ENCODE peak calls at places on chromosomes 11 and 22, in four cellular contexts. L is transverse colon, D is sigmoid colon, Y is GM12878. U is an unnamed sample.

GRCh38 chr11:2461253-2462091 is 16.7 kb downstream of the KCNQ1 start:
- DNase-seq in L (no peak), D (no peak), Y (no peak), U (no peak)

GRCh38 chr11:28400236-28401100 is 292.3 kb downstream of the METTL15 start:
- DNase-seq in L (no peak), D (no peak), Y (no peak), U (no peak)

GRCh38 chr11:60871378-60872061 is 4.2 kb downstream of the ZP1 start:
- DNase-seq in L (no peak), D (peak; percentile 60), Y (no peak), U (no peak)

GRCh38 chr22:36528795-36529718 is at the start of gene EIF3D:
- DNase-seq in L (peak; percentile 99), D (peak; percentile 99), Y (peak; percentile 99), U (peak; percentile 98)

GRCh38 chr11:27717801-27718229 is 17.6 kb upstream of the BDNF start:
- DNase-seq in L (no peak), D (no peak), Y (no peak), U (no peak)

GRCh38 chr22:48259991-48260670 is 1497.7 kb downstream of the TBC1D22A start:
- DNase-seq in L (no peak), D (no peak), Y (no peak), U (no peak)

GRCh38 chr11:77677138-77677537 is 39.5 kb upstream of the CLNS1A start:
- DNase-seq in L (no peak), D (no peak), Y (no peak), U (no peak)

GRCh38 chr11:71491531-71492329 is 35.3 kb upstream of the KRTAP5-7 start:
- DNase-seq in L (no peak), D (peak; percentile 53), Y (no peak), U (no peak)

GRCh38 chr11:27861706-27862430 is 161.6 kb upstream of the BDNF start:
- DNase-seq in L (no peak), D (no peak), Y (no peak), U (no peak)

GRCh38 chr22:36930041-36930935 is 16.9 kb downstream of the CSF2RB start:
- DNase-seq in L (peak; percentile 45), D (no peak), Y (no peak), U (no peak)

GRCh38 chr11:107203656-107204055 is 185.4 kb upstream of the GUCY1A2 start:
- DNase-seq in L (no peak), D (no peak), Y (no peak), U (no peak)

GRCh38 chr11:19286411-19286810 is 45.7 kb upstream of the E2F8 start:
- DNase-seq in L (no peak), D (no peak), Y (no peak), U (no peak)

GRCh38 chr11:79182794-79183193 is 258.0 kb downstream of the TENM4 start:
- DNase-seq in L (no peak), D (no peak), Y (no peak), U (no peak)

GRCh38 chr22:38872831-38873248 is 824 bp upstream of the CBX6 start:
- DNase-seq in L (peak; percentile 41), D (peak; percentile 89), Y (no peak), U (peak; percentile 36)

GRCh38 chr22:44363214-44363979 is 50.6 kb upstream of the SHISAL1 start:
- DNase-seq in L (peak; percentile 80), D (peak; percentile 97), Y (no peak), U (no peak)

GRCh38 chr11:71581826-71582225 is 849 bp downstream of the KRTAP5-11 start:
- DNase-seq in L (no peak), D (no peak), Y (no peak), U (no peak)

GRCh38 chr11:99229544-99229943 is 208.8 kb downstream of the CNTN5 start:
- DNase-seq in L (no peak), D (no peak), Y (no peak), U (no peak)

GRCh38 chr11:65419460-65419772 is 3.2 kb upstream of the NEAT1 start:
- DNase-seq in L (peak; percentile 30), D (peak; percentile 77), Y (no peak), U (no peak)

GRCh38 chr11:44304091-44305084 is 5.6 kb downstream of the ALX4 start:
- DNase-seq in L (no peak), D (no peak), Y (no peak), U (no peak)

GRCh38 chr11:28100665-28101064 is 7.3 kb downstream of the KIF18A start:
- DNase-seq in L (no peak), D (no peak), Y (no peak), U (no peak)

GRCh38 chr22:36220457-36220921 is 18.8 kb downstream of the APOL2 start:
- DNase-seq in L (no peak), D (peak; percentile 81), Y (no peak), U (peak; percentile 61)

GRCh38 chr11:134045799-134046635 is 22.9 kb upstream of the JAM3 start:
- DNase-seq in L (no peak), D (peak; percentile 83), Y (no peak), U (no peak)

GRCh38 chr11:8567597-8568198 is 26.3 kb downstream of the STK33 start:
- DNase-seq in L (no peak), D (no peak), Y (no peak), U (no peak)

GRCh38 chr11:114197799-114198500 is 98.2 kb upstream of the NNMT start:
- DNase-seq in L (peak; percentile 63), D (peak; percentile 97), Y (no peak), U (peak; percentile 88)

GRCh38 chr11:61294717-61295595 is at the start of gene VWCE:
- DNase-seq in L (peak; percentile 38), D (peak; percentile 70), Y (no peak), U (peak; percentile 26)

GRCh38 chr22:28864878-28865596 is 18.3 kb upstream of the ZNRF3 start:
- DNase-seq in L (no peak), D (no peak), Y (no peak), U (no peak)

GRCh38 chr22:37843746-37844089 is 416 bp downstream of the ANKRD54 start:
- DNase-seq in L (peak; percentile 59), D (peak; percentile 74), Y (no peak), U (peak; percentile 16)

GRCh38 chr22:39073941-39074340 is 3.1 kb upstream of the APOBEC3G start:
- DNase-seq in L (no peak), D (no peak), Y (no peak), U (no peak)

GRCh38 chr11:7892059-7892699 is 38.9 kb downstream of the OR10A6 start:
- DNase-seq in L (no peak), D (no peak), Y (no peak), U (no peak)

GRCh38 chr11:102761646-102762238 is 18.7 kb downstream of the MMP10 start:
- DNase-seq in L (no peak), D (no peak), Y (no peak), U (no peak)

DNA sequence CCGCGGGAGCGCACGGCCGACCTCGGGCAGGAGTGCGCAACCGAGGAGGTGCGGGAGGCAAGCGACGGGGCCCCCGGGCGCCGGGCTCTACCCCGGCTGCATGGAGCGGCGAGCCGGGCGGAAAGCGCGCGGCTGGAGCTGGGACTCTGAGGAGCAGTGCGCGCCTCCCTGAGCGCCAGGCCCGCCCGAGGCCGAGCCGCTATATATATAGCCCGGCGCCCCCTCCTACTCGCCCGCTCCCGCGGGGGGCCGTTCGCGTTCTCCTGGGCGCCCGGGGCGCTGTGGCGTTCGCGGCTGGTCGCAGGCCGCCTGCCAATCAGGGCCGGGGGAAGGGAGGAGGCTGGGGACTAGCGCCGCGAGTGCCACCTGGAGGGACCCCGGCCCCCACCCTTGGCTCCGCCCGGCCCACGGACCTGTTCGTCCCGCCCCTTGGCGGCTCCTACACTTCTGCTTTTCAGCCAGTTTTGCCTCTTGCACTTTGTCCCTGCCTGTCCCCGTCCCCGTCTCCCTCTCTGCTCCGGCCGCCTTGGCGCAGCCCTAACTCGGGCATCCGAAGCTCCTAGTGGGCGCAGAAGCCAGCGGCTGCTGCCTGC is at the start of gene FGF4:
- DNase-seq in L (no peak), D (no peak), Y (no peak), U (no peak)
- TF ChIP-seq POLR2AphosphoS5 in L (no peak), D (no peak), Y (no peak), U (no peak)

GRCh38 chr11:126293726-126294125 is 10.1 kb upstream of the DCPS start:
- DNase-seq in L (no peak), D (no peak), Y (no peak), U (no peak)
- TF ChIP-seq POLR2A in L (no peak), D (no peak), Y (no peak), U (no peak)

DNA sequence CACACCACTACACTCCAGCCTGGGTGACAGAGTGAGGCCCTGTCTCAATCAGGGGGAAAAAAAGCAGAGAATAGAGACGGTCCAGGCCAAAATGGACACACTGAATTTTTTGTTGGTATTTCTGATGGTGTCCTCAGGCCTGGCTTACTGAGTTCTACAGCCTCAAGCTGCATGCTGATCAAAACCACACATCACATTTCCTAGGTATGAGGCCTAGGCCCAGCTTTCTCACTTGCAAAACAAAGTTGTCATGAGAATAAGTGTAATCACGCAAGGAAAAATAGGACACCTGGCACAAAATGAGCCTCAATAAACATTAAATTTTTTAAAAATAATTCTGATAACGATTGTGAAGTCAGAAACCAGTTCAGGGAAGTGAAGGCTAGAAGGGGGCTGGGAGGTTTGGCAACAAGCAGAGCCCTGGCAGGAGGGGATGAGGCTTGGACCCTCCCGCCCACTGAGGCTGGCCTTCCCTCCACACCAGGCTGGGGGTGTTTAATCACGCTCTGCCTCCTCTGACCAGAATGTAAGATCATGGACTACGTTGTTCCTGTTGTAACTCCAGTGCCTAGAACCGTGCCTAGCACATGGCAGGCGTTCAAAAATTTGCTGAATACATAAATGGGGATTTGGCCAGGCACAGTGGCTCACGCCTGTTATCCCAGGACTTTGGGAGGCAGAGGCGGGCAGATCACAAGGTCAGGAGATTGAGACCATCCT is 18.1 kb downstream of the PACSIN2 start:
- DNase-seq in L (no peak), D (peak; percentile 73), Y (no peak), U (no peak)
- H3K4me1 ChIP-seq in L (peaks cover 39% of the 10 kb centered on the region), D (peaks cover 84% of the 10 kb centered on the region), Y (peaks cover 73% of the 10 kb centered on the region), U (peaks cover 34% of the 10 kb centered on the region)

GRCh38 chr11:118658372-118659313 is 20.8 kb downstream of the TREH start:
- DNase-seq in L (no peak), D (no peak), Y (no peak), U (no peak)
- TF ChIP-seq POLR2AphosphoS5 in L (no peak), D (no peak), Y (no peak), U (no peak)

GRCh38 chr22:20867179-20868099 is 8.6 kb downstream of the SNAP29 start:
- DNase-seq in L (peak; percentile 51), D (peak; percentile 71), Y (no peak), U (no peak)
- TF ChIP-seq POLR2A in L (peak; percentile 68), D (no peak), Y (no peak), U (peak; percentile 37)

GRCh38 chr22:45554040-45554406 is 51.3 kb downstream of the FBLN1 start:
- DNase-seq in L (no peak), D (no peak), Y (no peak), U (no peak)
- H3K4me1 ChIP-seq in L (peaks cover 11% of the 10 kb centered on the region), D (peaks cover 56% of the 10 kb centered on the region), Y (no peaks in the 10 kb centered on the region), U (peaks cover 6% of the 10 kb centered on the region)

DNA sequence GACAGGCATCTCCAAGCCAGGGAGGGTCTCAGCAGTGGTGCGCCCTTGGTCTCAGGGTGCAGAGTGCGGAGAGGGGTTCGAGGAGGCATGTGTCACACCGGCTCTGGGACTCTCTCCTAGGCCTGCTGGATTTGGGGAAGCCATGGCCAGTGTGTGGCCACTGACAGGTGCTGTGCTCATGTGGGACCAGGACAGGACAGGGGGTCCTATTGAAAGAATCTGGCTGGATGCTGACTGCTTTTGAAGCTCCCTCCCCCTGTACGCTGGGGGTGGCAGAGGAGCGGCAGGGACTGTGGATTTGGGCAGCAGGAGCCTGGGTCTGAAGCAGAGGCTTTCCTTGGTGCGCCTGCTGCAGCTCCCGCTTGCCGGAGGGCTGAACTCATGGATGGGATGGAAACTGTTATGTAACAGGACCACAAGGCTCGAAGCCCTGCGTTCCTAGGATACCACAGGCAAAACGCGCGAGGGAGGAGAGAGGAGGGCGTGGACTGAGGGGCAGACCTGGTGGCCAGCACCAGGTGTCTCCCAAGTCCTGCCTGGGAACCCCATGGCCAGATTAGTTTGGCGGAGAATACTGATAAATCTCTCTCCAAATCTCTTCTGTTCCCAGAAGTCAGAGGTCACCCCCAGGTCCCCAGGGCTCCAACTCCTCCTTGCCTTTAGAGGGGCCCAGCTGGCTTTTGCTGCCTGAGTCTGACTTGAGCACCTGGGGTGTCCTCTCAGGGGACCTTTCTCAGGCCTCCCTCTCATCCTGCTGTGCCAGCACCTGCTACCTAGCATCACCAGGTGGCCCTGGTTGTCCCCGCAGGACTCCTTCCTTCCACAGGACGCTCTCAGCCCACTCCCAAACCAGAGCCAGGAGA is 13.8 kb upstream of the TEF start:
- DNase-seq in L (peak; percentile 30), D (peak; percentile 88), Y (no peak), U (peak; percentile 23)
- TF ChIP-seq POLR2AphosphoS5 in L (peak; percentile 6), D (peak; percentile 62), Y (no peak), U (peak; percentile 12)

U was measured in prostate gland.